ENCODE peak calls at places on chromosome 1, in six cellular contexts. N is activated gamma-delta T cell, F is hippocampal formation, W is NCI-H2107, B is neural progenitor cell, U is uterus. G is an unnamed sample.

GRCh38 chr1:46527474-46528296 is 23.8 kb downstream of the KNCN start:
- DNase-seq in B (peak; percentile 89), W (peak; percentile 65), U (peak; percentile 58), N (no peak), F (peak; percentile 67), G (peak; percentile 73)

GRCh38 chr1:19074902-19075721 is 118.6 kb upstream of the IFFO2 start:
- DNase-seq in U (no peak), W (no peak), F (no peak), N (no peak), B (no peak), G (peak; percentile 45)

GRCh38 chr1:24091971-24092482 is 19.9 kb downstream of the MYOM3 start:
- DNase-seq in U (no peak), W (no peak), B (no peak), F (no peak), N (no peak), G (no peak)

GRCh38 chr1:117051224-117052064 is 8.7 kb upstream of the TTF2 start:
- DNase-seq in N (no peak), F (no peak), U (no peak), W (no peak), B (no peak), G (no peak)

GRCh38 chr1:165152727-165153126 is 203.8 kb downstream of the LMX1A start:
- DNase-seq in W (peak; percentile 19), U (no peak), N (no peak), F (no peak), B (peak; percentile 59), G (no peak)

GRCh38 chr1:119715542-119715941 is 3.8 kb downstream of the PHGDH start:
- DNase-seq in U (no peak), B (no peak), W (no peak), F (peak; percentile 41), N (no peak), G (peak; percentile 73)

GRCh38 chr1:172145231-172145651 is 275.2 kb upstream of the C1orf105 start:
- DNase-seq in B (no peak), U (peak; percentile 28), N (no peak), F (no peak), W (no peak), G (no peak)

GRCh38 chr1:154739654-154740053 is 130.4 kb downstream of the KCNN3 start:
- DNase-seq in N (no peak), W (peak; percentile 28), B (no peak), U (no peak), F (no peak), G (no peak)

GRCh38 chr1:1110561-1110971 is 5.3 kb downstream of the C1orf159 start:
- DNase-seq in F (no peak), U (no peak), B (no peak), N (no peak), W (no peak), G (no peak)

GRCh38 chr1:41773144-41773571 is 145.6 kb downstream of the HIVEP3 start:
- DNase-seq in N (no peak), F (no peak), W (no peak), B (no peak), U (no peak), G (peak; percentile 63)

GRCh38 chr1:95002657-95003432 is 69.9 kb downstream of the ALG14 start:
- DNase-seq in U (peak; percentile 87), W (no peak), N (no peak), F (no peak), B (no peak), G (peak; percentile 48)

GRCh38 chr1:42692461-42692860 is 10.2 kb downstream of the YBX1 start:
- DNase-seq in N (no peak), W (no peak), B (peak; percentile 60), U (no peak), F (no peak), G (no peak)

GRCh38 chr1:205417884-205418283 is 4.0 kb downstream of the LEMD1 start:
- DNase-seq in B (no peak), W (no peak), F (no peak), N (no peak), U (no peak), G (no peak)

GRCh38 chr1:167273027-167273800 is 52.5 kb downstream of the POU2F1 start:
- DNase-seq in F (no peak), U (no peak), W (peak; percentile 65), B (no peak), N (no peak), G (no peak)

GRCh38 chr1:12518956-12519707 is 98.9 kb downstream of the DHRS3 start:
- DNase-seq in F (peak; percentile 36), W (no peak), U (peak; percentile 81), N (no peak), B (peak; percentile 51), G (no peak)

GRCh38 chr1:161440312-161440894 is 64.9 kb upstream of the FCGR2A start:
- DNase-seq in N (no peak), W (no peak), U (peak; percentile 25), B (peak; percentile 93), F (no peak), G (peak; percentile 32)

GRCh38 chr1:108590947-108591346 is 31.0 kb downstream of the EEIG2 start:
- DNase-seq in N (no peak), W (no peak), F (no peak), U (peak; percentile 22), B (no peak), G (no peak)

GRCh38 chr1:99849744-99850457 is at the start of gene AGL:
- DNase-seq in U (peak; percentile 82), B (peak; percentile 92), N (peak; percentile 80), W (peak; percentile 86), F (peak; percentile 50), G (peak; percentile 49)

GRCh38 chr1:208189183-208189582 is 55.0 kb downstream of the PLXNA2 start:
- DNase-seq in U (no peak), N (no peak), B (no peak), W (no peak), F (no peak), G (no peak)

GRCh38 chr1:198278922-198279321 is 122.1 kb downstream of the NEK7 start:
- DNase-seq in U (no peak), N (no peak), B (no peak), W (no peak), F (no peak), G (no peak)

GRCh38 chr1:25958475-25958874 is 39.4 kb downstream of the PAFAH2 start:
- DNase-seq in F (no peak), W (no peak), U (no peak), N (no peak), B (no peak), G (no peak)

GRCh38 chr1:28050746-28051145 is 37.7 kb downstream of the EYA3 start:
- DNase-seq in F (no peak), U (no peak), N (no peak), B (no peak), W (no peak), G (no peak)

GRCh38 chr1:155170806-155171205 is 2.3 kb downstream of the KRTCAP2 start:
- DNase-seq in U (no peak), W (no peak), B (no peak), N (no peak), F (no peak), G (no peak)

GRCh38 chr1:170668301-170668789 is 4.4 kb downstream of the PRRX1 start:
- DNase-seq in W (no peak), N (no peak), B (peak; percentile 77), F (no peak), U (no peak), G (no peak)

GRCh38 chr1:211527006-211527405 is 35.0 kb upstream of the RD3 start:
- DNase-seq in F (no peak), W (no peak), B (no peak), U (no peak), N (no peak), G (no peak)

GRCh38 chr1:217090073-217090911 is 367.1 kb upstream of the ESRRG start:
- DNase-seq in U (no peak), N (no peak), W (no peak), F (no peak), B (peak; percentile 12), G (no peak)

GRCh38 chr1:30744060-30744756 is 13.4 kb downstream of the LAPTM5 start:
- DNase-seq in U (no peak), B (no peak), F (no peak), W (no peak), N (no peak), G (no peak)

G was measured in pons.